ENCODE peak calls at places on chromosomes 13 and 19, in five cellular contexts. M is SK-N-SH, G is cardiac fibroblast, S is left lung, X is heart right ventricle. E is an unnamed sample.

GRCh38 chr19:31149306-31149975 is 199.8 kb downstream of the TSHZ3 start:
- DNase-seq in M (no peak), G (no peak), S (no peak), X (no peak), E (no peak)

GRCh38 chr19:44694184-44694579 is 4.8 kb upstream of the CEACAM16 start:
- DNase-seq in G (peak), M (no peak), X (no peak), S (no peak), E (no peak)

GRCh38 chr19:6768236-6768785 is 1.1 kb upstream of the SH2D3A start:
- DNase-seq in G (no peak), X (no peak), M (no peak), S (peak), E (no peak)

GRCh38 chr13:20353973-20354372 is 121.9 kb upstream of the GJB6 start:
- DNase-seq in S (no peak), X (no peak), M (no peak), G (peak), E (no peak)

GRCh38 chr13:40539954-40540706 is 126.3 kb downstream of the FOXO1 start:
- DNase-seq in S (no peak), M (no peak), X (no peak), G (peak), E (peak)

GRCh38 chr13:99015606-99016520 is 38.0 kb upstream of the DOCK9 start:
- DNase-seq in G (no peak), S (no peak), X (no peak), M (no peak), E (no peak)

GRCh38 chr13:90455861-90456260 is 891.6 kb upstream of the MIR17HG start:
- DNase-seq in S (no peak), X (no peak), G (no peak), M (no peak), E (no peak)

GRCh38 chr19:51417107-51417806 is at the start of gene SIGLEC10:
- DNase-seq in S (peak), G (no peak), M (no peak), X (peak), E (no peak)

GRCh38 chr13:32381539-32381938 is 46.4 kb downstream of the N4BP2L1 start:
- DNase-seq in X (no peak), G (peak), M (peak), S (no peak), E (peak)

GRCh38 chr19:50333235-50333736 is 4.1 kb upstream of the KCNC3 start:
- DNase-seq in G (peak), X (peak), S (peak), M (peak), E (no peak)

GRCh38 chr19:47663435-47663910 is 49.7 kb upstream of the EHD2 start:
- DNase-seq in M (no peak), X (no peak), G (peak), S (no peak), E (peak)

GRCh38 chr19:18290250-18291018 is 9.0 kb upstream of the JUND start:
- DNase-seq in M (no peak), X (no peak), S (peak), G (no peak), E (no peak)

GRCh38 chr19:45824531-45825262 is 9.6 kb upstream of the RSPH6A start:
- DNase-seq in G (no peak), M (no peak), S (no peak), X (no peak), E (no peak)

GRCh38 chr19:51142119-51142518 is at the start of gene SIGLEC7:
- DNase-seq in G (no peak), S (peak), X (peak), M (no peak), E (no peak)

DNA sequence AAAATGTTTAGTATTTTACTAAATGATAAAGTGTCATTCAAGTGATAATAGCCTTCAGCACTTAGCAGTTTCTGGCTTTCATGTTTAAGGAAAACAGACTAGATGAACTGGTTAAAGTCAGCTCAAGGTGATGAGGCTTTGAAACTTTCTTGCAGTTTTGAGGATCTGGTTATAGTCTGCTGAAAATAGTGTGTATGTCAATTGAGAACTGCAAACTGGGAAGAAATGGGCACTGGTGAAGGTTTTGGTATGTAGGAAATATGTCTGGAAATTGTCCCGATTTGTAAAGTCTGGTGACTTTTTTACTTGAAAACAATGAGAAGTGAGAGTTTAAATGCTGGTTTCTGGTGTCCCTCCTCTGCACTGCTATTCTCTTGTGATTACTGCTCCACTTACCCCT is 36.8 kb upstream of the SOX21 start:
- DNase-seq in M (no peak), X (no peak), G (no peak), S (no peak), E (no peak)
- H3K4me3 ChIP-seq in M (no peak), X (no peak), G (no peak), S (no peak), E (no peak)

DNA sequence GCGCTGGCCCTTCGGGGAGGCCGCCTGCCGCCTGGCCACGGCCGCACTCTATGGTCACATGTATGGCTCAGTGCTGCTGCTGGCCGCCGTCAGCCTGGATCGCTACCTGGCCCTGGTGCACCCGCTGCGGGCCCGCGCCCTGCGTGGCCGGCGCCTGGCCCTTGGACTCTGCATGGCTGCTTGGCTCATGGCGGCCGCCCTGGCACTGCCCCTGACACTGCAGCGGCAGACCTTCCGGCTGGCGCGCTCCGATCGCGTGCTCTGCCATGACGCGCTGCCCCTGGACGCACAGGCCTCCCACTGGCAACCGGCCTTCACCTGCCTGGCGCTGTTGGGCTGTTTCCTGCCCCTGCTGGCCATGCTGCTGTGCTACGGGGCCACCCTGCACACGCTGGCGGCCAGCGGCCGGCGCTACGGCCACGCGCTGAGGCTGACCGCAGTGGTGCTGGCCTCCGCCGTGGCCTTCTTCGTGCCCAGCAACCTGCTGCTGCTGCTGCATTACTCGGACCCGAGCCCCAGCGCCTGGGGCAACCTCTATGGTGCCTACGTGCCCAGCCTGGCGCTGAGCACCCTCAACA is 1.2 kb downstream of the F2RL3 start:
- DNase-seq in M (no peak), S (no peak), X (no peak), G (no peak), E (no peak)
- H3K4me3 ChIP-seq in M (no peak), S (peak), X (no peak), G (no peak), E (no peak)

GRCh38 chr13:46553521-46553885 is 533 bp downstream of the LRCH1 start:
- DNase-seq in X (no peak), S (no peak), G (no peak), M (peak), E (no peak)

GRCh38 chr13:46553886-46554855 is 1.2 kb downstream of the LRCH1 start:
- DNase-seq in M (peak), S (peak), G (peak), X (peak), E (peak)

GRCh38 chr13:46554971-46555370 is 2.0 kb downstream of the LRCH1 start:
- DNase-seq in M (no peak), G (peak), X (no peak), S (no peak), E (no peak)

GRCh38 chr13:46556380-46556779 is 3.4 kb downstream of the LRCH1 start:
- DNase-seq in X (no peak), M (no peak), G (no peak), S (no peak), E (no peak)

DNA sequence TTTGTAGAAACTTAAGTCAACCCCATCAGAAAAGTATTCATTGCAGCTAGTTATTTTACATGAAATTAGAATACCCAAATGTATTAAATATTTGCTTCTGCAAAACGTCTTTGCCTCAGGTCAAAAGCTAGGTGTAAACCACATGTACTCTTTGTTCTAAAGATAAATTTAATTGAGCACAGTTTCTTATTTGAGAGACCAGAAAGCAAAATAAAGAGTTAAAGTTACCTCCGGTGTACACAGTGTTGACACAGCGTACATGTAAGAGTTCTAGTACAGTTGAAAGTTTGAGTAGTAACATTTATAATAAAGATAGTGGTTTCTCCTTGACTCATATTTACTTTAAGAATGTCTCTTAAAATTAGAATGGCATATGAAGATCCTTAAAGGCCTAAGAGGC is 2.8 kb downstream of the LRCH1 start:
- DNase-seq in X (no peak), G (no peak), M (no peak), S (no peak), E (no peak)
- H3K4me3 ChIP-seq in X (no peak), G (no peak), M (no peak), S (peak), E (no peak)

DNA sequence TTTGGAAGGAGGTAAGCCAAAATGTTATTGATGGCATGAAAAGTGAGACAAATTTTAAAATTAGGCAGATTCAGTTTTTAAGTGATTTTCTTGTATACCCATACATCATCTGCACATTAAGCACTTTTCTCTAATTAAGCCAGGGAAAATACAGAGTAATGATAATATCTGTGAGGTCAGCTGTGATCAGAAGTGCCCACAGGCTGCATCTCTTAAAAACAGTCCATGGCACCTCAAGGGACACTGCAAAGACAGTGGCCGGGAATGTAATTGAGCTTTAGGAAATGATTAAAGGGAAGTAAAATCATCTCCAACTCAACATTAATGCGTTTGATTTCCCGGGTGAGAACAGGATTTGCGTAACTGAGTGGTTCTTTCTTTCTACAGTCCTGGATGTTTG is 2.0 kb downstream of the COL4A1 start:
- DNase-seq in G (peak), M (peak), X (no peak), S (no peak), E (no peak)
- H3K4me3 ChIP-seq in G (peak), M (peak), X (peak), S (peak), E (peak)

DNA sequence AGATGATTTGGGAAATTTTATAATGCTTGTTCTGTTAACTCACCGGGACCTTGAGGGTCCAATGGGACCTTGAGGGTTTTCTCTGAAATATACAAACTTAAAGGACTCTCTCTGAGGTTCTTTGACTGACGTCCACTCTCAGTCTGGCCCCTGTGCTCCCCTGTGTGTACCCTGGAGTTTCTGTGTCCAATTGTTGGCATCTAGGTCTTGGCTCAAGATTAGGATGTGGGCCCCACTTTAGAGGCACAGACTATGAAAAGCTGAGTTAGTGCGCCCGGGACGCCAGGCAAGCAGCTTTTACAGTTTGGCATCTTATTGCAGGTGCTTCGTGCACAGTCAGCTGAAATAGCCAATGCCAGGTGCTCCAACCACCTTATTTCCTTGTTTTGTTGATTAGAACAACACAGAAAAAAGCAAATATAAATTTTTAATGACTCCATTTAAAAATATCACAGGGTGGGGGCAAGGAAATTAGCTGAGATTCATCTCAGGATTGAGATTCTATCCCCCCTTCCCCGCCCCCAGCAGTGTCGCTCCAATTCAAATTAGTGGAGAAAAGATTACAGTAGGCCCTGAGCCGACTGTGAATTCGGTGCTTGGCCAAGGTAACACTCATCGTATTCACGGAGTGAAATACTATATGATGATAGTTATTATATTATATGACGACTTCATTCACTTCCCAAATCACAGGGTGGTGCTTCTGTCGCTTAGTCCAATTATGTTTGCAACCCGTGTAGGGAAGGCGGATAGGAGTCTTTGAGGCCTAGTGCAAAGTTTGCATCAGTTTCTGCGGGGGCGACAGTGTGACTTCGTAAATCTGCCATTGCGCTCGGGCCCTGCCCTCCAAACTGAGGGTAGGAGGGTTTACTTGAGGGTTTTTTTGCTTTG is 4.3 kb downstream of the SOX1 start:
- DNase-seq in S (no peak), X (no peak), M (no peak), G (no peak), E (no peak)
- H3K4me3 ChIP-seq in S (no peak), X (no peak), M (no peak), G (no peak), E (no peak)

DNA sequence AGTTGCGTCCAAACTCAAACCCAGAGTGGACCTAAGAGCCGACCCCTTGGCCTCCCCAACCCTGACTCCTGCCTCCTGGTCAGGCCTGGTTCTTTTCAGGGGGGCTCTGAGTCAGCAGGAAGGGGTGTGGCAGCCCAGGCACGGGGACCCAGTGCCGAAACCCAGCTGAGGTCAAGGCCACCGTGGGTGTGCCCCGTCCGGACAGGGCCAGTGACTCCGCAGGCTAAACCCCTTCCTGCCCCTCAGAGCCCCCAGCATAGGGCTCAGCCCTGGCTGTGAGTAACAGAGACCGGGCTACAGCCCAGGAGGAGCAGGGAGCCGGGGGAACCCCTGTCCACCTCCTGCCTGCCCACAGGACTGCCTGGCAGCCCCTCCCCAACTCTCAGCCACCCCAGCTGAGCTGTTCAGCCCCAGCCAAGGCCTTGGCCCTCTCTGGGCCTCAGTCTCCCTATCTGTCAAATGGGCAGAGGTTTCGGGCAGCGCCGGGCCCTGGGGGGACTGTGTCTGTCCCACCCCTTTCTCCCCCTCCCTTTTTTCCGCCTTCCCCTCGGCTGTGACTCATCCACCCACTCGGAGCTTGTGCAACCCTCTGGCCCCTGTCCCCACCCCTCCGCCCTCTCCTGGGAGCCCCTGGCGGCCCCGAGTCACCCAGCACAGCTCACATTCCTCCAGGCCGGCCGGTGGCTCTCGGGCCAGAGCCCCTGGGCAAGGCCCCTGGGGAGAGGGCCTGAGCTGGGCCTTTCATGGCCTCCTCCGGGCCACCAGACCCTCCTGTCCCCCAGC is 8.6 kb downstream of the ZBTB7A start:
- DNase-seq in M (no peak), X (peak), S (peak), G (peak), E (peak)
- H3K4me3 ChIP-seq in M (no peak), X (peak), S (peak), G (peak), E (peak)